ENCODE peak calls at places on chromosomes 11 and 22, in nine cellular contexts. A, F, Y, B, O, Z, U, P and G are unnamed samples.

GRCh38 chr22:20131593-20131855 is at the start of gene ZDHHC8:
- DNase-seq in A (no peak), F (no peak), Y (no peak), B (peak; percentile 47), O (peak; percentile 24), Z (no peak), U (peak; percentile 56), P (peak; percentile 49), G (peak; percentile 64)

GRCh38 chr11:44223261-44223660 is 86.7 kb downstream of the ALX4 start:
- DNase-seq in A (no peak), F (no peak), Y (peak; percentile 64), B (no peak), O (peak; percentile 60), Z (no peak), U (no peak), P (no peak), G (peak; percentile 50)

GRCh38 chr22:19761500-19762314 is 1.1 kb downstream of the TBX1 start:
- DNase-seq in A (no peak), F (no peak), Y (no peak), B (no peak), O (no peak), Z (no peak), U (no peak), P (no peak), G (peak; percentile 51)

GRCh38 chr11:102452461-102453285 is at the start of gene TMEM123:
- DNase-seq in A (peak; percentile 89), F (peak; percentile 73), Y (peak; percentile 88), B (peak; percentile 90), O (peak; percentile 63), Z (no peak), U (peak; percentile 87), P (peak; percentile 83), G (peak; percentile 84)

GRCh38 chr11:67050139-67050538 is 6.5 kb upstream of the RHOD start:
- DNase-seq in A (no peak), F (peak; percentile 22), Y (no peak), B (no peak), O (no peak), Z (no peak), U (no peak), P (no peak), G (no peak)

GRCh38 chr11:64665381-64665780 is 57.6 kb downstream of the NRXN2 start:
- DNase-seq in A (no peak), F (peak; percentile 53), Y (no peak), B (no peak), O (no peak), Z (no peak), U (no peak), P (no peak), G (no peak)

GRCh38 chr11:58567889-58568512 is 7.7 kb downstream of the LPXN start:
- DNase-seq in A (no peak), F (no peak), Y (peak; percentile 75), B (peak; percentile 75), O (peak; percentile 49), Z (peak; percentile 39), U (peak; percentile 73), P (peak; percentile 59), G (peak; percentile 75)

GRCh38 chr22:31826443-31826842 is 72.6 kb downstream of the DEPDC5 start:
- DNase-seq in A (no peak), F (no peak), Y (no peak), B (no peak), O (no peak), Z (no peak), U (no peak), P (no peak), G (no peak)

GRCh38 chr22:37157516-37158289 is 8.0 kb upstream of the IL2RB start:
- DNase-seq in A (no peak), F (peak; percentile 49), Y (no peak), B (no peak), O (peak; percentile 63), Z (no peak), U (no peak), P (no peak), G (peak; percentile 16)

GRCh38 chr11:2314136-2314524 is 12.3 kb downstream of the TSPAN32 start:
- DNase-seq in A (no peak), F (no peak), Y (no peak), B (no peak), O (no peak), Z (no peak), U (no peak), P (no peak), G (no peak)

GRCh38 chr11:114289779-114290178 is 6.4 kb upstream of the NNMT start:
- DNase-seq in A (no peak), F (no peak), Y (no peak), B (no peak), O (no peak), Z (no peak), U (no peak), P (no peak), G (no peak)
- H3K4me1 ChIP-seq in A (peaks cover 6% of the 10 kb centered on the region), F (peaks cover 1% of the 10 kb centered on the region), Y (peaks cover 54% of the 10 kb centered on the region), B (no peaks in the 10 kb centered on the region), O (peaks cover 10% of the 10 kb centered on the region), Z (no peaks in the 10 kb centered on the region), U (no peaks in the 10 kb centered on the region), P (peaks cover 36% of the 10 kb centered on the region), G (peaks cover 6% of the 10 kb centered on the region)

DNA sequence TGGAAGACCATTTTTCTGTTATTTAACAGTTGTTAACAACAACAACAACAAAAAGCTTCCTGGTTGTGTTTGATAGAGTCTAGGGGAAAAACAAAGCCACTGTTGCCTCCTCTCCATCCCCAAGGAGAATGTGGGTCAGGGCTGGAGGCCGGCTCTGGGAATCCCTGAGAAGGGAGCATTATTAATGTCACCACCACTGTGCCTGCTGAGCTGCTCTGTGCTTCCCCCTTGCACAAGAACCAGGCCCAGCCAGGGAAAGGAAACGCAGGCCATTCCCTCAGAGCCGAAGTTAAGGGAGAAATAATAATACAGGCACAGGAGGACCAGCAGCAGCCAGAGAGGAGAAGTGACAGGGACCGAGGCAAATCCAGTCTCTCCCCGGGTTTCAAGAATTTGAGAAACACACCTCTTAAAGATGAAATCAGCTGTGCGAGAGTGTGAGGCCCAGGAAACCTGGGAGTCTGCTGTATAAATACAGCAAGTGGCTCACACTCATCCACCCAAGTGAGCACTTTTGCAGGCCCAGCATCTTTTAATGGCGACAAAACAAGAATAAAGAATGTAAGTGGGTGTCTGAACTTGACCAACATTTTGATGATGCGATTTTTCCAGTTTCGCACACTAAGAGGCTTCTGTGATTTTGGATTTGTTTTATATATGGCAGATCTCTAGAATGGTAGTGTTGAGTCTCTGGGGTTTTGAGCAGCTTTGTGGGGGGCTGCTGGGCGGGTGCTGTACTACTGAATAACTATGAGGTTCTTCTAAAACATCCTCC is 539.2 kb downstream of the NTM start:
- DNase-seq in A (no peak), F (no peak), Y (no peak), B (no peak), O (peak; percentile 58), Z (no peak), U (no peak), P (no peak), G (no peak)
- H3K27me3 ChIP-seq in A (no peaks in the 10 kb centered on the region), F (peaks cover 16% of the 10 kb centered on the region), Y (no peaks in the 10 kb centered on the region), B (no peaks in the 10 kb centered on the region), O (no peaks in the 10 kb centered on the region), Z (no peaks in the 10 kb centered on the region), U (peaks cover 76% of the 10 kb centered on the region), P (peaks cover 94% of the 10 kb centered on the region), G (peaks cover 87% of the 10 kb centered on the region)

GRCh38 chr22:26461188-26461810 is 22.3 kb downstream of the HPS4 start:
- DNase-seq in A (peak; percentile 40), F (no peak), Y (peak; percentile 76), B (peak; percentile 39), O (no peak), Z (no peak), U (peak; percentile 78), P (peak; percentile 71), G (peak; percentile 45)

GRCh38 chr22:26462051-26462450 is 21.5 kb downstream of the HPS4 start:
- DNase-seq in A (no peak), F (no peak), Y (no peak), B (no peak), O (no peak), Z (no peak), U (no peak), P (no peak), G (no peak)

GRCh38 chr22:26453812-26454500 is 24.9 kb downstream of the ASPHD2 start:
- DNase-seq in A (no peak), F (no peak), Y (no peak), B (no peak), O (no peak), Z (no peak), U (no peak), P (no peak), G (no peak)

GRCh38 chr22:26460202-26460601 is 23.4 kb downstream of the HPS4 start:
- DNase-seq in A (no peak), F (no peak), Y (no peak), B (no peak), O (no peak), Z (no peak), U (no peak), P (no peak), G (no peak)

DNA sequence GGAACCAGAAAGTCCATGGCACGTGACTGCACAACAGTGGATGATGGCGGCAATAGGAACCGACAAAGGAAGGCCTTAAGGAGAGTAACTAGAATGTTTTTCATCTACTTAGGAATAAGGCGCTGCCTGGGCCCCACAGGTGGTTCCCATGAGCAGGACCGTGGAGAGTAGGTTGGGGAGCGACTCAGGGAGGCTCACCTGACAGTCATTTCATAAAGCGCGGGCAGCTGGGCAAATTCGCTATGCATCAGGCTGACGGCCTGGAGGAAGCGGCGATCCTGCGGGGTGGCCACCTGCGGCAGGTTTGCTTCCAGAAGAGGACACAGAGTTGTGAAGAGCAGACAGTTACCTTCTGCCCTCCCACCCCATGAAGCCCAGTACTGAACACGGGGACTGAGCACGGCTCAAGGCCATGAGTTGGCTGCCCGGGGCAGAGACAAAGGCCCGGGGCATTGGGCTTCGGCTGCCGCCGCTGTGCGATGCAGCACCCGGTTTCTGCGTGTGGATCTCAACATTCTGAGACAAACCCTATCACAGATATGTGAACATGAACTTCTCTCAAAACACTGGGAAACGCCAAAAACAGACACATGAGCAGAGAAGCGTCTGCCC is 25.8 kb downstream of the HPS4 start:
- DNase-seq in A (no peak), F (no peak), Y (no peak), B (no peak), O (no peak), Z (no peak), U (no peak), P (no peak), G (no peak)
- H3K4me3 ChIP-seq in A (no peak overlapping the region), F (no peak overlapping the region), Y (no peak overlapping the region), B (no peak overlapping the region), O (no peak overlapping the region), Z (no peak overlapping the region), U (no peak overlapping the region), P (no peak overlapping the region), G (no peak overlapping the region)

GRCh38 chr11:8685306-8685705 is 2.7 kb downstream of the RPL27A start:
- DNase-seq in A (no peak), F (no peak), Y (no peak), B (no peak), O (no peak), Z (no peak), U (no peak), P (no peak), G (no peak)
- H3K4me1 ChIP-seq in A (peaks cover 10% of the 10 kb centered on the region), F (peaks cover 45% of the 10 kb centered on the region), Y (peaks cover 49% of the 10 kb centered on the region), B (peaks cover 26% of the 10 kb centered on the region), O (peaks cover 16% of the 10 kb centered on the region), Z (peaks cover 50% of the 10 kb centered on the region), U (peaks cover 18% of the 10 kb centered on the region), P (peaks cover 70% of the 10 kb centered on the region), G (peaks cover 5% of the 10 kb centered on the region)